ENCODE peak calls at places on chromosomes 4 and X, in four cellular contexts. S is astrocyte of the cerebellum, T is keratinocyte, E is fibroblast of mammary gland. C is an unnamed sample.

GRCh38 chr4:103400405-103400804 is 202.3 kb upstream of the CENPE start:
- DNase-seq in S (no peak), T (peak), E (peak), C (no peak)

GRCh38 chr4:134328741-134329140 is 127.2 kb upstream of the PABPC4L start:
- DNase-seq in S (no peak), T (no peak), E (no peak), C (no peak)

GRCh38 chrX:101785142-101785541 is 125.5 kb upstream of the ARMCX2 start:
- DNase-seq in S (no peak), T (no peak), E (no peak), C (no peak)

GRCh38 chr4:151667666-151668065 is 93.1 kb downstream of the GATB start:
- DNase-seq in S (no peak), T (no peak), E (no peak), C (no peak)

GRCh38 chr4:106775636-106776035 is 260.5 kb downstream of the DKK2 start:
- DNase-seq in S (no peak), T (no peak), E (no peak), C (no peak)

GRCh38 chr4:55169352-55169959 is 44.1 kb upstream of the KDR start:
- DNase-seq in S (no peak), T (no peak), E (no peak), C (no peak)

GRCh38 chr4:173288698-173289350 is 45.3 kb downstream of the HMGB2 start:
- DNase-seq in S (no peak), T (no peak), E (no peak), C (no peak)

GRCh38 chr4:71184195-71184781 is 154.5 kb upstream of the SLC4A4 start:
- DNase-seq in S (peak), T (peak), E (peak), C (peak)

GRCh38 chr4:168257663-168258235 is 60.8 kb downstream of the DDX60 start:
- DNase-seq in S (no peak), T (no peak), E (no peak), C (no peak)

GRCh38 chr4:138390286-138390685 is 148.1 kb upstream of the SLC7A11 start:
- DNase-seq in S (no peak), T (peak), E (peak), C (no peak)

GRCh38 chr4:119493419-119493818 is 135.2 kb downstream of the PDE5A start:
- DNase-seq in S (no peak), T (no peak), E (peak), C (no peak)

GRCh38 chrX:41334866-41335589 is 1.1 kb downstream of the DDX3X start:
- DNase-seq in S (no peak), T (no peak), E (peak), C (peak)

GRCh38 chr4:6925357-6925836 is 15.8 kb downstream of the TBC1D14 start:
- DNase-seq in S (no peak), T (no peak), E (no peak), C (no peak)

GRCh38 chr4:153233761-153234371 is 29.6 kb downstream of the TRIM2 start:
- DNase-seq in S (peak), T (peak), E (peak), C (peak)

GRCh38 chrX:70129811-70130210 is 3.4 kb upstream of the IGBP1 start:
- DNase-seq in S (no peak), T (no peak), E (peak), C (no peak)

GRCh38 chr4:113452868-113453620 is 308.5 kb downstream of the CAMK2D start:
- DNase-seq in S (peak), T (no peak), E (peak), C (peak)

GRCh38 chr4:48380583-48381167 is 39.3 kb downstream of the SLAIN2 start:
- DNase-seq in S (no peak), T (peak), E (no peak), C (no peak)

GRCh38 chrX:44785652-44786051 is 58.2 kb upstream of the DUSP21 start:
- DNase-seq in S (peak), T (peak), E (peak), C (no peak)

GRCh38 chr4:156193116-156193515 is 239.4 kb upstream of the CTSO start:
- DNase-seq in S (no peak), T (no peak), E (no peak), C (no peak)

GRCh38 chr4:81566076-81566663 is 94.5 kb upstream of the RASGEF1B start:
- DNase-seq in S (no peak), T (no peak), E (peak), C (no peak)

GRCh38 chr4:88696620-88697019 is 1.0 kb downstream of the NAP1L5 start:
- DNase-seq in S (no peak), T (no peak), E (peak), C (no peak)

GRCh38 chr4:147651563-147651962 is 32.4 kb downstream of the PRMT9 start:
- DNase-seq in S (no peak), T (no peak), E (no peak), C (no peak)

GRCh38 chr4:17236686-17237085 is 275.2 kb downstream of the QDPR start:
- DNase-seq in S (no peak), T (no peak), E (peak), C (no peak)

GRCh38 chrX:48482526-48482925 is 6.5 kb downstream of the FTSJ1 start:
- DNase-seq in S (no peak), T (no peak), E (no peak), C (no peak)

GRCh38 chrX:69388526-69388925 is 115.6 kb upstream of the NALF2 start:
- DNase-seq in S (no peak), T (no peak), E (no peak), C (peak)

GRCh38 chrX:50442426-50443116 is 28.1 kb downstream of the DGKK start:
- DNase-seq in S (no peak), T (no peak), E (no peak), C (no peak)

GRCh38 chrX:103918584-103919335 is 43.7 kb upstream of the TMSB15B start:
- DNase-seq in S (no peak), T (no peak), E (peak), C (peak)

GRCh38 chr4:56641494-56642051 is 39.5 kb downstream of the HOPX start:
- DNase-seq in S (peak), T (peak), E (peak), C (no peak)

GRCh38 chr4:88737304-88738015 is 39.8 kb upstream of the NAP1L5 start:
- DNase-seq in S (no peak), T (no peak), E (peak), C (peak)

GRCh38 chr4:3041192-3042142 is 32.9 kb downstream of the HTT-AS start:
- DNase-seq in S (no peak), T (no peak), E (peak), C (peak)

GRCh38 chr4:14333616-14334015 is 668.7 kb upstream of the CPEB2 start:
- DNase-seq in S (no peak), T (no peak), E (no peak), C (no peak)

GRCh38 chrX:40544343-40545250 is 36.2 kb upstream of the ATP6AP2 start:
- DNase-seq in S (no peak), T (no peak), E (peak), C (peak)

GRCh38 chr4:2802618-2803531 is 10.0 kb downstream of the SH3BP2 start:
- DNase-seq in S (no peak), T (no peak), E (no peak), C (no peak)

GRCh38 chrX:41033299-41033698 is 51.9 kb upstream of the USP9X start:
- DNase-seq in S (no peak), T (no peak), E (peak), C (no peak)

DNA sequence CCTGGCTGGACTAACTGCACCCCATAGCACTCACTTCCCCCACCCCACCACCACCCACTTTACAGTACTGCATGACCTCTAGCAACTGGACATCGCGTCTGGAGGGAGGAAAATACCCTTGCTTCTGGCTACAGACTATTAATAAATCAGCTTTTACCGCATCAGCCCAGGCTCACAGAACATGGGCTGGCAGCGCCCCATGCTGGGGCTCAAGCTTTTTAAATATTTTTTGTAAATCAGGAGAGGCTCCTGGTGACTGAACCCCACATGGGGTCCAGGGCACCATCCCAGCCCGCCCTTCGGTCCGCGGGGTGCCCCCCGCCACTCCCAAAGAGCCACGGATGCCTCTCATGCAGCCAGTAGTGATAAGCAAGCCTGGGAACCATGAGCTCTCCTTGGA is 2.7 kb downstream of the HS6ST2 start:
- DNase-seq in S (no peak), T (no peak), E (no peak), C (no peak)
- H3K4me3 ChIP-seq in S (peak), T (no peak), E (no peak), C (no peak)

GRCh38 chr4:169940460-169940859 is 85.7 kb downstream of the MFAP3L start:
- DNase-seq in S (no peak), T (no peak), E (no peak), C (no peak)
- TF ChIP-seq CTCF in S (peak), T (no peak), E (peak), C (no peak)

GRCh38 chr4:82892467-82892802 is 1.5 kb upstream of the SEC31A start:
- DNase-seq in S (no peak), T (no peak), E (no peak), C (no peak)
- H3K4me3 ChIP-seq in S (no peak), T (no peak), E (no peak), C (no peak)

DNA sequence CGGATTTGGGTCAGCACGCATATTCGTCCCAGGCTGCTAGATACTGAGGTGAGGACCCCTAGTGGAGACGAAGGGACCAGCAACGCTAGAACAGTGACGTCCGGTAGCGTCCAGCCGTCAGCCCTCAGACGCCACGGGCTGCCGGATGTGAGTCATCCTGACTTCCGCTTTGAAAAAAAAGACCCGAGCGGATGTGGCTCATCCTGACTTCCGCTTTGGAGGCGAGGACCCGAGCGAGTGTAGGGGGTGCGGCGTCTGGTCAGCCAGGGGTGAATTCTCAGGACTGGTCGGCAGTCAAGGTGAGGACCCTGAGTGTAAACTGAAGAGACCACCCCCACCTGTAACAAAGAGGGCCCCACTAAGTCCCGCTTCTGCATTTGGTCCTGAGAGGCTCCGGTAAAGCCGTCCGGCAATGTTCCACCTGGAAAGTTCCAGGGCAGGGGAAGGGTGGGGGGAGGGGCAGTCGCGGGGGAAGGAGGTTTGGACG is at the start of gene MAGEB2:
- DNase-seq in S (no peak), T (no peak), E (no peak), C (no peak)
- TF ChIP-seq CTCF in S (no peak), T (no peak), E (no peak), C (no peak)

GRCh38 chr4:90317785-90318184 is 190.6 kb downstream of the CCSER1 start:
- DNase-seq in S (peak), T (no peak), E (peak), C (no peak)
- H3K4me3 ChIP-seq in S (no peak), T (no peak), E (no peak), C (no peak)

GRCh38 chrX:15376956-15377355 is 7.3 kb downstream of the VEGFD start:
- DNase-seq in S (no peak), T (no peak), E (peak), C (no peak)

GRCh38 chrX:15384304-15384703 is at the start of gene VEGFD:
- DNase-seq in S (no peak), T (no peak), E (peak), C (no peak)

GRCh38 chrX:15382809-15383208 is 1.4 kb downstream of the VEGFD start:
- DNase-seq in S (no peak), T (no peak), E (no peak), C (no peak)
- TF ChIP-seq CTCF in S (no peak), T (no peak), E (peak), C (no peak)

GRCh38 chr4:140359571-140360427 is 13.6 kb upstream of the SCOC start:
- DNase-seq in S (peak), T (peak), E (peak), C (peak)
- H3K4me3 ChIP-seq in S (no peak), T (no peak), E (no peak), C (no peak)

C was measured in thyroid gland.